ENCODE peak calls at places on chromosomes 3 and 15, in five cellular contexts. F is HepG2, Y is SK-N-SH, P is GM12878, S is K562. N is an unnamed sample.

GRCh38 chr3:117927831-117928230 is 1106.8 kb downstream of the IGSF11 start:
- DNase-seq in Y (no peak), S (no peak), P (no peak), F (no peak), N (peak; percentile 19)

GRCh38 chr15:26098801-26099200 is 235.7 kb upstream of the ATP10A start:
- DNase-seq in P (no peak), Y (no peak), F (no peak), S (no peak), N (no peak)

GRCh38 chr3:188365978-188366698 is 212.2 kb downstream of the LPP start:
- DNase-seq in S (no peak), Y (no peak), F (no peak), P (no peak), N (peak; percentile 39)

GRCh38 chr3:54600441-54601204 is 327.2 kb downstream of the LRTM1 start:
- DNase-seq in S (no peak), P (no peak), F (no peak), Y (no peak), N (no peak)

GRCh38 chr3:151383956-151384355 is 597 bp downstream of the P2RY12 start:
- DNase-seq in S (no peak), P (no peak), Y (no peak), F (no peak), N (no peak)

GRCh38 chr15:90620379-90621134 is 90.8 kb downstream of the CRTC3 start:
- DNase-seq in P (peak; percentile 27), Y (no peak), S (peak; percentile 24), F (no peak), N (no peak)

GRCh38 chr3:131140891-131141290 is 114.2 kb downstream of the NEK11 start:
- DNase-seq in F (no peak), Y (no peak), P (no peak), S (no peak), N (no peak)

GRCh38 chr3:185859294-185859972 is 34.6 kb upstream of the IGF2BP2 start:
- DNase-seq in Y (no peak), P (no peak), F (no peak), S (no peak), N (no peak)

GRCh38 chr3:98826126-98826525 is 63.0 kb downstream of the ST3GAL6 start:
- DNase-seq in S (no peak), P (no peak), F (no peak), Y (no peak), N (no peak)

GRCh38 chr15:66802087-66803001 is 100.3 kb downstream of the SMAD6 start:
- DNase-seq in Y (no peak), F (no peak), P (no peak), S (no peak), N (peak; percentile 62)

GRCh38 chr15:45572627-45573026 is 14.6 kb upstream of the BLOC1S6 start:
- DNase-seq in F (no peak), P (no peak), S (no peak), Y (no peak), N (no peak)

GRCh38 chr15:90352109-90352893 is at the start of gene ZNF774:
- DNase-seq in F (peak; percentile 92), Y (peak; percentile 99), S (peak; percentile 94), P (peak; percentile 91), N (peak; percentile 94)

GRCh38 chr15:65211157-65211982 is at the start of gene CILP:
- DNase-seq in Y (peak; percentile 78), P (no peak), S (no peak), F (no peak), N (peak; percentile 59)

GRCh38 chr3:129061888-129062834 is 1.6 kb downstream of the GP9 start:
- DNase-seq in P (no peak), Y (peak; percentile 83), S (no peak), F (no peak), N (no peak)

GRCh38 chr3:122794779-122795673 is at the start of gene SLC49A4:
- DNase-seq in Y (peak; percentile 97), P (peak; percentile 27), S (peak; percentile 88), F (peak; percentile 65), N (peak; percentile 65)

GRCh38 chr3:149969110-149969944 is 1.4 kb downstream of the PFN2 start:
- DNase-seq in Y (peak; percentile 46), F (peak; percentile 78), P (no peak), S (peak; percentile 20), N (peak; percentile 87)

GRCh38 chr3:53704363-53704725 is 141.9 kb downstream of the CHDH start:
- DNase-seq in Y (no peak), F (no peak), P (no peak), S (no peak), N (no peak)

GRCh38 chr3:140443073-140443472 is 234.8 kb upstream of the TRIM42 start:
- DNase-seq in F (no peak), S (no peak), Y (no peak), P (no peak), N (no peak)

GRCh38 chr3:197811343-197811742 is 20.3 kb downstream of the LRCH3 start:
- DNase-seq in P (no peak), Y (peak; percentile 27), S (peak; percentile 17), F (no peak), N (peak; percentile 94)

GRCh38 chr3:128950223-128950938 is 43.5 kb downstream of the CFAP92 start:
- DNase-seq in P (no peak), S (no peak), F (peak; percentile 80), Y (peak; percentile 53), N (peak; percentile 38)

GRCh38 chr15:90000175-90000923 is 775 bp upstream of the ZNF710 start:
- DNase-seq in F (no peak), S (peak; percentile 33), P (no peak), Y (peak; percentile 64), N (peak; percentile 15)

GRCh38 chr15:73305331-73306211 is 63.2 kb downstream of the HCN4 start:
- DNase-seq in S (peak; percentile 27), P (no peak), F (peak; percentile 57), Y (peak; percentile 79), N (peak; percentile 65)
- TF ChIP-seq MXI1 in S (no peak), P (no peak), F (no peak), Y (no peak), N (no peak)

DNA sequence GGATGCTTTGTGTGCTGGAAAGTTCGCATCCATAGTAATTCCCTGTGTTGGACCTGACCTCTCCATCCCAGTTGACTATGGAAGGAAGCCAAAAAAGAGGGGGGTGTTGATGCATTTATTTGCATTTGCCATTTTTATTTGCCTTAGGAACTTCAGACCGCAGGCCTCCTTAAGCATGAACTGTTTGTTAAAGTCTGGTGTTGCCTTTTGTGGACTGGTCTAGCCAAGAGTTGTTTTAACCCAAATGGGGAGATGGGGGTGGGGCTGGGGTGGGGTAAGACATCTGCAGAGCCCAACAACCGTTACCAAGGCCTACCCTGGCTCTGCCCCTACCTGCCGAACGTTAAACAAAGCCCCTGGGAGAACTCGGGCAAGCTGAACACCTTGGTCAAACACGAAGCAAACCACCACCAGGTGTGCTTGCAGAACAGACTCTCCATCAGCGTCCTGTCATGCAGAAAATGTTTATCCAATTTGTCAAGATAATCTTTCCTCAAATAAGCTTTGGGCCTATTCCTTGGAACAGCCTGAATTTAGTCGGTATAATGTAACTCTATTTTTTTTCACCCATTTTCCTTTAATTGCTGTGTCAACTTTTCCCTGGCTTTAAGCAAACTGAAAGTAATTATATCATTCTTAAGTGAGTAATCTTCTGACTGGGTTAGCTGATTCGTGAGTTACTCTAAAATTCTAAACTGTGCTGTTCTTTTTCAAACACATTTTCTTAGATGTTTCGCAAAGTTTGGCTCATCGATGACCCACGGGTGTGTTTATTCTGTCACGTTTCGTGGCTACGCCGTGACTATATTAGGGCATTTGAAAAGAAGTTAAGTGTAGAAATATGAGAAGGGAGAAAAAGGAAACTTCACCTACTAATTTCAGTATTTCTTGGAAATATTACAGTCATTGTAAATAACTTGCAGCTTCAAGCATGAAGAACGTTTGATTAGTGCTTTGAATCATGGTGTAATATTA is 127.5 kb downstream of the SOX2 start:
- DNase-seq in S (no peak), P (no peak), F (no peak), Y (no peak), N (no peak)
- TF ChIP-seq MXI1 in S (no peak), P (no peak), F (no peak), Y (no peak), N (no peak)

DNA sequence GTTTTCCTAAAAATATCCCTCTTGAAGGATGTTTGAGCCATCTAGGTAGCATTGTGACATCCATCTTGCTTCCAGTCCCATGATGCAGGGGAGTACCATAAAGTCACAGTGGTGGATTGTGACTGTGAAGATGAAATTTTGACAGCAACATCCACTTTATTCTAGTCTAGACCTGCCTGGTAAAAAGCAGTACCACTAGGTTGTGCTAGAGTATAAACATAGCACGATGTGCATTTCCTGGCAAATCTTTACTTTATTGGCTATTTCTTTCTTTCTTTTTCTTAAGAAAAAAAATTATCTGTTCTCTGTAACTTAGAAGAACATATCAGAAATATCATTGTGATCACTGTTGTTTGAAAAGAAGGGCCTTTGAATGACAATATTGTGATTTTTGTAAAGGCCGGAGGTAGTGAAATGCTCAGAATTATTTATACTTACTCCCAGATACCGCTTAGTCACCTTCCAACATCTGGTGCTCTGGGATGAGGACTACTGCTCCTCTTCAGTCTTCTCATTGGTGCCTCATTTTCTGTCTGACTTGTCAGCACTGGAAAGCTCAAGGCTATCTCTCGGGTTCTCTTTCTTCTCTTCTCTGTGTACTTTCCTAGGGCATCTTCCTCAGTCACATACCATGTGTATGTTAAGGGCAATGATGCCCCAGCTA is 35.6 kb downstream of the AGBL1 start:
- DNase-seq in P (no peak), Y (no peak), S (no peak), F (no peak), N (no peak)
- TF ChIP-seq MXI1 in P (no peak), Y (no peak), S (no peak), F (no peak), N (no peak)

GRCh38 chr3:142267269-142267668 is 41.9 kb upstream of the GK5 start:
- DNase-seq in P (no peak), Y (no peak), F (no peak), S (no peak), N (no peak)

GRCh38 chr3:142273501-142273900 is 48.1 kb upstream of the GK5 start:
- DNase-seq in S (no peak), Y (no peak), F (no peak), P (no peak), N (no peak)

GRCh38 chr3:142269777-142270176 is 44.4 kb upstream of the GK5 start:
- DNase-seq in Y (no peak), P (no peak), F (no peak), S (no peak), N (no peak)

GRCh38 chr3:142272200-142272891 is 47.0 kb upstream of the GK5 start:
- DNase-seq in P (no peak), F (no peak), Y (no peak), S (no peak), N (peak; percentile 71)

GRCh38 chr3:142270407-142270806 is 45.0 kb upstream of the GK5 start:
- DNase-seq in Y (no peak), P (no peak), F (no peak), S (no peak), N (no peak)
- TF ChIP-seq MXI1 in Y (no peak), P (no peak), F (no peak), S (no peak), N (no peak)

N was measured in IMR-90.